ENCODE peak calls at places on chromosomes 6 and 20, in four cellular contexts. A is H9, W is AG09309, J is breast epithelium. P is an unnamed sample.

GRCh38 chr6:147933201-147933600 is 409.4 kb upstream of the SASH1 start:
- DNase-seq in W (no peak), J (no peak), A (no peak), P (no peak)

GRCh38 chr6:106124015-106124414 is 37.9 kb downstream of the PRDM1 start:
- DNase-seq in W (no peak), J (no peak), A (no peak), P (no peak)

GRCh38 chr6:28335564-28336283 is at the start of gene ZSCAN31:
- DNase-seq in W (peak), J (peak), A (peak), P (peak)

GRCh38 chr6:89371849-89372505 is 19.5 kb upstream of the UBE2J1 start:
- DNase-seq in A (peak), J (peak), W (no peak), P (peak)

GRCh38 chr20:58891686-58892125 is 39.2 kb downstream of the GNAS start:
- DNase-seq in A (peak), W (no peak), J (no peak), P (no peak)

GRCh38 chr20:55273149-55273548 is 732.2 kb downstream of the CBLN4 start:
- DNase-seq in A (no peak), W (no peak), J (no peak), P (no peak)

GRCh38 chr6:37779111-37779800 is 40.3 kb upstream of the ZFAND3 start:
- DNase-seq in A (peak), W (no peak), J (no peak), P (no peak)

GRCh38 chr6:94673251-94673650 is 904.1 kb upstream of the MANEA start:
- DNase-seq in J (no peak), A (no peak), W (no peak), P (no peak)

GRCh38 chr6:33082702-33083101 is 6.9 kb downstream of the HLA-DPB1 start:
- DNase-seq in J (no peak), A (peak), W (no peak), P (no peak)

GRCh38 chr20:35269055-35269781 is 8.7 kb downstream of the MMP24OS start:
- DNase-seq in W (no peak), A (peak), J (peak), P (peak)

GRCh38 chr6:53707108-53707897 is 41.7 kb upstream of the KLHL31 start:
- DNase-seq in A (no peak), W (no peak), J (no peak), P (no peak)

GRCh38 chr6:170298688-170299087 is 7.8 kb upstream of the DLL1 start:
- DNase-seq in J (no peak), W (no peak), A (no peak), P (no peak)

GRCh38 chr6:32852018-32852843 is 1.3 kb downstream of the TAP1 start:
- DNase-seq in J (no peak), A (no peak), W (no peak), P (no peak)

GRCh38 chr20:23680151-23680550 is 8.7 kb downstream of the CST4 start:
- DNase-seq in W (no peak), J (no peak), A (no peak), P (no peak)

GRCh38 chr20:34024733-34025351 is 31.1 kb downstream of the RALY start:
- DNase-seq in A (no peak), W (no peak), J (no peak), P (no peak)

GRCh38 chr20:10219993-10220750 is 1.5 kb downstream of the SNAP25 start:
- DNase-seq in A (no peak), J (no peak), W (no peak), P (no peak)

GRCh38 chr20:36613974-36614373 is 8.4 kb downstream of the RAB5IF start:
- DNase-seq in A (no peak), W (no peak), J (no peak), P (no peak)

GRCh38 chr6:42693725-42694323 is 28.6 kb downstream of the PRPH2 start:
- DNase-seq in A (no peak), W (no peak), J (no peak), P (no peak)

GRCh38 chr6:158324136-158324535 is 11.9 kb downstream of the TULP4 start:
- DNase-seq in A (no peak), J (no peak), W (no peak), P (no peak)

GRCh38 chr6:37696220-37696840 is 1.4 kb downstream of the MDGA1 start:
- DNase-seq in J (no peak), W (no peak), A (peak), P (no peak)

GRCh38 chr6:144211160-144211559 is 60.8 kb downstream of the STX11 start:
- DNase-seq in A (no peak), J (no peak), W (no peak), P (no peak)

GRCh38 chr6:111591370-111591900 is 14.2 kb downstream of the TRAF3IP2 start:
- DNase-seq in W (peak), J (peak), A (no peak), P (no peak)

GRCh38 chr6:163282672-163283071 is 131.8 kb upstream of the QKI start:
- DNase-seq in J (no peak), A (no peak), W (no peak), P (no peak)

GRCh38 chr6:127762284-127762683 is 138.6 kb downstream of the THEMIS start:
- DNase-seq in W (no peak), J (no peak), A (no peak), P (no peak)

GRCh38 chr6:107115695-107116327 is 496 bp upstream of the BEND3 start:
- DNase-seq in W (no peak), J (no peak), A (peak), P (no peak)

GRCh38 chr20:34015401-34016335 is 22.0 kb downstream of the RALY start:
- DNase-seq in A (no peak), J (no peak), W (no peak), P (no peak)

GRCh38 chr20:49207071-49207470 is 12.1 kb upstream of the DDX27 start:
- DNase-seq in W (no peak), A (peak), J (no peak), P (no peak)

GRCh38 chr6:151661509-151661908 is 146.0 kb upstream of the ESR1 start:
- DNase-seq in W (no peak), A (no peak), J (no peak), P (no peak)

GRCh38 chr20:906703-907102 is 9.4 kb downstream of the ANGPT4 start:
- DNase-seq in J (no peak), A (no peak), W (no peak), P (no peak)

GRCh38 chr20:35635652-35636051 is 20.0 kb downstream of the SPAG4 start:
- DNase-seq in A (no peak), W (no peak), J (no peak), P (no peak)

DNA sequence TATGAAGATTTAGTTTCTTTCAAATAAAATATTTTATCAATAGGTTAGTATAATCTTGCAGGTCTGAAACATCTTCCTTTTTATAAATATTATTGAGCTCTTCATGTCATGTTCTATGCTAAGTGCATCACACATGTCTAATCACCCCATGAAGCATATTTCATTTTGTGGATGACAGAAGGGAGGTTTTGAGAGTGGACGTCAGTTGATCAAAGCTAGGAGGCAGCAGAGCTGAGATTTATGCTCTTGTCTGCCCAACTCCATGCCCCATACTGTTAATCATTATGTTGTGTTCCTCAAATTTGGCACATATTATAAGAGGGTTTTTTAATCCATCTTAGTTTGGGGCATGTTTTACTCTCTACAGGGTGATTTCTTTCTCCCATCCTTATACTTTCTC is 22.7 kb downstream of the DSE start:
- DNase-seq in A (no peak), J (no peak), W (no peak), P (no peak)
- TF ChIP-seq CTCF in A (peak), J (no peak), W (no peak), P (no peak)

GRCh38 chr6:140537834-140538680 is 1163.6 kb upstream of the CITED2 start:
- DNase-seq in J (no peak), W (peak), A (peak), P (no peak)

GRCh38 chr6:140537211-140537610 is 1162.8 kb upstream of the CITED2 start:
- DNase-seq in J (no peak), A (no peak), W (no peak), P (no peak)

GRCh38 chr6:140541288-140541687 is 1166.8 kb upstream of the CITED2 start:
- DNase-seq in W (no peak), A (no peak), J (no peak), P (no peak)

GRCh38 chr6:140540743-140541142 is 1166.3 kb upstream of the CITED2 start:
- DNase-seq in J (no peak), W (no peak), A (no peak), P (no peak)

DNA sequence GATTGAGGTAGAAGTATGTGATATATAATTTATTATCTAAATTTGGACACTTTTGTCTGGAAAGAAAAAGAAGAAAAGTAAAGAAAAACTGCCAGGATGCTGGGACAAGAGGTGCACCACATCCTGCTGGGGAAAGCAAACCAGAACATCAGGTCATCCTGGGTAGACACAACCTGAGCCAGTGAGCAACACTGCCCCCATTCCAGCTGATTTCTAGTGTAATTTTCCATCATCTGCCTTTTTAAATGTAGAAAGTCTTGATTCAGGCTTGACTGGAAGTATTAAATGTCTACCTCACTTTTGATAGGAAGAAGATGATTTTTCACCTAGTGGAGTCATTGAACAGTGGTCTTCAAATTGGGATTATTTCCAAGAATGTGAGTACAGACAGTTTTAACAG is 1164.5 kb upstream of the CITED2 start:
- DNase-seq in W (no peak), A (no peak), J (no peak), P (no peak)
- TF ChIP-seq CTCF in W (no peak), A (no peak), J (no peak), P (no peak)

DNA sequence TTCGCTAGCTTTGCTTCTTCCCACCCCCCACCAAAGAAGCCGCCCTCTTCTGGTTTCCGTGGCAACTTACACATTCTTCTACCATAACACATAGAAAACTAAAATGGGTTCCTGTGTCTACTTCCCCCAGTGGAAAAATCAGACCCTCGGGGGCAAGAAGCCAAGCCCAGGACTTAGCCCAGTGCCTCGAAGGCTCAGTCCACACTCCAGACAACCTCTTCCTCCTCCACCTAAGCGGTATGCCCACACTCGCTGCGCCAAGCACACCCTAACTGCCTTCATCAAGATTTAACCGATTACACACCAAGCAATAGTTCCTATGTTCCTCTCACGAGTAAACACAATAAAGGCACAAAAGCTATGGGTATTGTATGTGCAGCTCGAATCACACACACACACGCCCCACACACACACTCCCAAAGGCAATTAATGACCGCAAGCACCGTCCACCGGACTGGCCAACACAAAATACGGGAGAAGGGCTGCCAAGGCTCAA is 537 bp downstream of the PPIL4 start:
- DNase-seq in A (peak), J (no peak), W (peak), P (peak)
- TF ChIP-seq CTCF in A (peak), J (no peak), W (no peak), P (no peak)

GRCh38 chr6:167122827-167123657 is at the start of gene CCR6:
- DNase-seq in J (no peak), A (no peak), W (no peak), P (no peak)

GRCh38 chr6:167122041-167122826 is 662 bp upstream of the CCR6 start:
- DNase-seq in A (no peak), J (no peak), W (no peak), P (no peak)

GRCh38 chr6:167119680-167120556 is 3.0 kb upstream of the CCR6 start:
- DNase-seq in W (no peak), A (no peak), J (no peak), P (peak)

GRCh38 chr6:167120557-167121030 is 2.3 kb upstream of the CCR6 start:
- DNase-seq in J (no peak), A (no peak), W (no peak), P (no peak)

GRCh38 chr6:167121471-167121870 is 1.4 kb upstream of the CCR6 start:
- DNase-seq in A (no peak), J (no peak), W (no peak), P (no peak)
- TF ChIP-seq CTCF in A (no peak), J (no peak), W (no peak), P (no peak)

DNA sequence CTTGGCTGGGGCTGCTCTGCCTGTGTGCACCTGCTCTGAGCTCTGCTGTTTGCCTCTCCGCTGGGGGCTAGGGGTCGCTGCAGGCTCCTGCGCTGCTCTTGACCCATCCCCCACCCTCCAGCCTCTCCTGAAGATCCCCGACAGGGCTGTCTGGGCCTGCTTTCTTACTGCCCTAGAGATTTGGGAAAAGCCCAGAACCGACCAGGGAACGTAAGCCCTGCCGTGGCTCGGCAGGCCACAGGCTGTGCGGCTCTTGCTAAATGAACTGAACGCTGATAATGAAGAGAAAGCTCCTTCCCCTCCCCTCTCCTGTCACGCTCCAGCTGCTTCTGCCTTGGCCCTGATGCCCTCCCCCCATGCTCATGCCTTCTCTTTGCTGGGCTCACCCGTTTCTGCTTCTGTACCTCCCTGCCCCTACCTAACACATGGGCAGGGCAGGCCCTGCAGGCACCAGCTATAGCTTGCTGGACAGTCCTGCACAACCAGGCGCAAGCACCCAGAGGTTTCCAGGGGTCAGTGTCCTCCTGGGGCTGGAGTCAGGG is 32.0 kb upstream of the PCMTD2 start:
- DNase-seq in A (peak), W (no peak), J (no peak), P (no peak)
- TF ChIP-seq CTCF in A (peak), W (peak), J (no peak), P (no peak)

DNA sequence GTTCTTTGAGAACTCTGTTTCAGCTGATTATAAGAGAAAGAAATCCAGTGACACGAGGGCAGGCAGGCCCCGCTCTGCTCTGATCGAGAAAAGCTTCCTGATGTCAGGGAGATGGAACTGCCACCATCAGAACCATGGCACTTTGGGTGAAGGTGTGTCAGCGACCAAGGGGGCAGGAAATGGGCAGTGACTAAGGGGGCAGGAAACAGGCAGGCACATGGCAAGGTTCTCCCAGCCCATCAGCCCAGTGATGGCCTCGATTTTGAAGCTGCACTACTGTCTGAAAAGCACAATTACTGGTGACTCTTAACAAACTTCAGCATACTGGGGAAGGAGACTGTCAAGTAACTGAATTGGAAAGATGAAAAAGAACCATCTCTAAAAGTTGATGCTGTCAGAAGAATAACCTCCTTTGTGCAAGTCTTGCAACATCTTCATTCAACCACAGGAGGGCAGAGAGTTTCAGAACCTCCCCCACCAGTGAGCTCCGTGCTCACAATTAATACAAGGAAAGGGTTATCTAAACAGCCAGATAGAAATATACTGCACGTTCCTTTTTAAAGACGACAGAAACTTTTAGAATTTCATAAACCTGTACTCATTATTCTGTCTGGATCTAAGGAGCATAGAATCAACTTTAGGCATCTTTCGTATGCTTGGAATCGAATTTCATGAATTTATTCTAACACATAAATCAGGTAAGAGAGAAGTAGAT is 39.1 kb downstream of the TMX4 start:
- DNase-seq in W (peak), A (peak), J (no peak), P (no peak)
- TF ChIP-seq CTCF in W (peak), A (peak), J (no peak), P (peak)

GRCh38 chr6:18088419-18089296 is 33.8 kb downstream of the NHLRC1 start:
- DNase-seq in W (no peak), J (no peak), A (no peak), P (no peak)
- TF ChIP-seq CTCF in W (no peak), J (no peak), A (no peak), P (no peak)

GRCh38 chr6:137171824-137172733 is 1.4 kb downstream of the IL22RA2 start:
- DNase-seq in A (peak), J (no peak), W (no peak), P (no peak)

GRCh38 chr6:137170266-137171052 is 3.0 kb downstream of the IL22RA2 start:
- DNase-seq in W (no peak), A (no peak), J (no peak), P (no peak)

GRCh38 chr6:137172734-137173431 is 561 bp downstream of the IL22RA2 start:
- DNase-seq in J (no peak), A (no peak), W (no peak), P (no peak)

GRCh38 chr6:137173501-137173900 is at the start of gene IL22RA2:
- DNase-seq in W (no peak), A (no peak), J (no peak), P (no peak)

GRCh38 chr6:137171053-137171374 is 2.4 kb downstream of the IL22RA2 start:
- DNase-seq in W (no peak), J (no peak), A (no peak), P (no peak)
- TF ChIP-seq CTCF in W (no peak), J (no peak), A (no peak), P (no peak)

P was measured in CD4-positive, alpha-beta T cell.